ENCODE peak calls at places on chromosomes 12 and 14, in five cellular contexts. E, C, L, R and Q are unnamed samples.

GRCh38 chr14:61080591-61081010 is 99.6 kb downstream of the SLC38A6 start:
- DNase-seq in R (peak; percentile 98), L (no peak), E (no peak), C (no peak), Q (no peak)

GRCh38 chr14:87745507-87746118 is 247.4 kb downstream of the GALC start:
- DNase-seq in C (peak; percentile 41), L (no peak), R (peak; percentile 51), E (no peak), Q (peak; percentile 2)

GRCh38 chr14:44170099-44170498 is 337.0 kb downstream of the FSCB start:
- DNase-seq in C (no peak), L (no peak), E (no peak), R (no peak), Q (no peak)

GRCh38 chr12:91877461-91878230 is 268.0 kb downstream of the BTG1 start:
- DNase-seq in C (peak; percentile 40), L (no peak), R (no peak), E (no peak), Q (no peak)

GRCh38 chr12:81468206-81468605 is 290.9 kb downstream of the PPFIA2 start:
- DNase-seq in L (no peak), R (peak; percentile 49), E (no peak), C (peak; percentile 3), Q (no peak)

GRCh38 chr14:98018626-98019025 is 1221.4 kb downstream of the VRK1 start:
- DNase-seq in R (no peak), L (no peak), C (no peak), E (no peak), Q (no peak)

GRCh38 chr14:99271288-99271941 is 582 bp downstream of the BCL11B start:
- DNase-seq in E (no peak), L (no peak), C (no peak), R (peak; percentile 7), Q (no peak)

GRCh38 chr14:77108753-77109152 is 10.7 kb downstream of the CIPC start:
- DNase-seq in L (no peak), E (no peak), R (no peak), C (no peak), Q (no peak)

GRCh38 chr12:5912437-5913334 is 32.4 kb downstream of the ANO2 start:
- DNase-seq in C (no peak), R (no peak), E (no peak), L (no peak), Q (no peak)

GRCh38 chr12:12036901-12037300 is 33.8 kb upstream of the BCL2L14 start:
- DNase-seq in R (no peak), C (no peak), L (no peak), E (no peak), Q (no peak)

GRCh38 chr14:104169765-104170113 is 31.4 kb downstream of the KIF26A start:
- DNase-seq in C (no peak), E (peak; percentile 55), L (no peak), R (no peak), Q (no peak)

GRCh38 chr14:22875003-22875747 is 3.6 kb downstream of the LRP10 start:
- DNase-seq in E (no peak), C (no peak), L (peak; percentile 67), R (no peak), Q (no peak)

GRCh38 chr12:108789546-108789945 is 58.2 kb upstream of the CORO1C start:
- DNase-seq in R (no peak), E (peak; percentile 4), L (no peak), C (no peak), Q (no peak)

GRCh38 chr12:102702447-102703114 is 214.5 kb downstream of the PAH start:
- DNase-seq in C (peak; percentile 20), E (no peak), R (peak; percentile 62), L (no peak), Q (peak; percentile 2)
- TF ChIP-seq CTCF in C (peak; percentile 41), E (peak; percentile 43), R (peak; percentile 80), L (peak; percentile 57), Q (peak; percentile 77)

GRCh38 chr12:57617942-57618341 is 6.7 kb downstream of the ARHGEF25 start:
- DNase-seq in C (no peak), E (no peak), L (no peak), R (no peak), Q (no peak)

GRCh38 chr12:57620936-57621496 is 9.8 kb downstream of the ARHGEF25 start:
- DNase-seq in R (peak; percentile 49), E (no peak), C (no peak), L (peak; percentile 43), Q (no peak)

GRCh38 chr12:57619434-57620244 is 8.4 kb downstream of the ARHGEF25 start:
- DNase-seq in R (no peak), C (no peak), L (peak; percentile 58), E (no peak), Q (no peak)

GRCh38 chr12:57620245-57620935 is 9.2 kb downstream of the ARHGEF25 start:
- DNase-seq in E (no peak), R (no peak), C (no peak), L (no peak), Q (no peak)

GRCh38 chr12:57618966-57619433 is 7.8 kb downstream of the ARHGEF25 start:
- DNase-seq in L (no peak), E (peak; percentile 44), R (no peak), C (no peak), Q (no peak)
- H3K4me3 ChIP-seq in L (no peak overlapping the region), E (peak overlapping the region; percentile 66), R (no peak overlapping the region), C (no peak overlapping the region), Q (no peak overlapping the region)

GRCh38 chr14:51805541-51805940 is 54.9 kb upstream of the GNG2 start:
- DNase-seq in L (no peak), C (no peak), E (no peak), R (no peak), Q (no peak)
- TF ChIP-seq CTCF in L (no peak), C (no peak), E (no peak), R (no peak), Q (peak; percentile 30)

DNA sequence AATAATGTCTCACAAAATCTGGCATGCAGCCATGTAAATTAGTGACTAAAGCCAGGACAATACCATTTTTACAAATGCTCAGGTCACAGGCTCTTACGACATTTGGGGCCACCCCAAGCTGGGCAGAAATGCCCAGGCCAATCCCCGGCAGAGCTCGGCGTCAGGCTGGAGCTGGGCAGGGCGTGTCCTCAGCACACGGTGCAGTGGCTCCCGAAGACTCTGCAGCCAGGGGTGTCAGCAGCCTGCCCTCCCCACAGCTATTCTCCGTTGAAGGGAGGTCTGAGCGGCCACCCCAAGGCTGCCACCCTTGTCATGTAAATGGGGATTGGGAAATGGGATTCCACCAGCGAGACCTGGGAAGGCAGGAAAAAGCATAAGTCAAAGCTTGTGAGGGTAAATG is 158.6 kb downstream of the DICER1 start:
- DNase-seq in R (no peak), E (no peak), C (no peak), L (no peak), Q (no peak)
- H3K4me3 ChIP-seq in R (no peak overlapping the region), E (no peak overlapping the region), C (no peak overlapping the region), L (no peak overlapping the region), Q (no peak overlapping the region)

GRCh38 chr12:112607427-112607826 is 184.1 kb upstream of the RPH3A start:
- DNase-seq in L (no peak), R (no peak), C (no peak), E (no peak), Q (no peak)

GRCh38 chr12:112602150-112602549 is 183.4 kb downstream of the PTPN11 start:
- DNase-seq in L (no peak), E (no peak), C (no peak), R (no peak), Q (no peak)

GRCh38 chr12:112606611-112607366 is 184.8 kb upstream of the RPH3A start:
- DNase-seq in E (no peak), C (no peak), L (no peak), R (no peak), Q (no peak)
- TF ChIP-seq CTCF in E (no peak), C (no peak), L (no peak), R (no peak), Q (no peak)

DNA sequence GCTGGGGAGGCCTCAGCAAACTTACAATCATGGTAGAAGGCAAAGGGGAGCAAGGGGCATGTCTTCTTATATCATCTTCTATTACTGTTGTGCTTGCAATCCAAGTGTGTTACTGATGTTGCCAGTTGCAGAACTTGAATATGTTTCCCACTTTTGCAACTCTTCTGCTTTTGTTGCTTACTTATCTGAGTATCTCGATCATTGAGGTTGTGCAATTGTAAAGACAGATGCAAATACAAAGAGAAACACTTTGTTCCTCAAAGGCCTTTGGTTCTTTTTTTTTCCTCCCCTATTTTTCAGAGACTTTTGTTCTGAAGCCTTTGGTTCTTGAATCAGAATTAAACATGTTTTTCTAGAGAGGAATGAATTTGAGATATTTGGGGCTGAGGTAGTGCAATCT is 3.7 kb upstream of the COX8C start:
- DNase-seq in C (no peak), R (no peak), E (no peak), L (no peak), Q (no peak)
- H3K4me3 ChIP-seq in C (no peak overlapping the region), R (no peak overlapping the region), E (no peak overlapping the region), L (no peak overlapping the region), Q (no peak overlapping the region)

DNA sequence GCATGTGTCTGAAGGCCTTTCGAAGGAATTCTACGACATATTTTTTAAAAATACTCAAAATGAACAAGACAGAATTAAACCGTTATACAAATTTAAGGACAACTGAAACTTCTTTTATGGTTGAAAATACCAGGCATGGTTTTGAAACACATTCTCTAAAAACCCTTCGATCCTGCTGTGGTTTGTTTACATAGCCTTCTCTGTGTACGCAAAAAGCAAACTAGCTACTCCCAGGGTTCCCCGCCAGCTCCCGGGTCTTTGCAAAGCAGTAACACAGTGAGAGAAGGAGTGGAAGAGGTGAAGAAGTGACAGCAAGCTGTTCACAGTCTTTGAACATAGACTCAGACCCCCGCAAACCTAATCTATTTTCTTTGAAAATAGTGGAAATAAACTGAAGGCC is 2.2 kb upstream of the TC2N start:
- DNase-seq in C (no peak), L (no peak), E (no peak), R (no peak), Q (no peak)
- TF ChIP-seq CTCF in C (no peak), L (no peak), E (no peak), R (no peak), Q (no peak)

GRCh38 chr12:1720494-1720893 is 29.6 kb downstream of the ADIPOR2 start:
- DNase-seq in E (no peak), R (no peak), L (no peak), C (no peak), Q (no peak)

GRCh38 chr12:1719139-1719538 is 28.3 kb downstream of the ADIPOR2 start:
- DNase-seq in E (no peak), C (no peak), R (no peak), L (no peak), Q (no peak)

GRCh38 chr12:1716911-1717310 is 26.0 kb downstream of the ADIPOR2 start:
- DNase-seq in L (no peak), C (no peak), E (no peak), R (no peak), Q (no peak)

GRCh38 chr12:1716215-1716862 is 25.5 kb downstream of the ADIPOR2 start:
- DNase-seq in C (no peak), L (no peak), E (no peak), R (peak; percentile 35), Q (no peak)
- H3K4me3 ChIP-seq in C (no peak overlapping the region), L (no peak overlapping the region), E (no peak overlapping the region), R (no peak overlapping the region), Q (no peak overlapping the region)